ENCODE peak calls at places on chromosomes 16 and 17, in five cellular contexts. V, Z, N, Q and L are unnamed samples.

GRCh38 chr17:82949984-82950383 is 110.2 kb upstream of the ZNF750 start:
- DNase-seq in V (no peak), Z (no peak), N (no peak), Q (peak), L (no peak)

GRCh38 chr16:27177031-27177774 is 26.1 kb upstream of the KDM8 start:
- DNase-seq in V (no peak), Z (no peak), N (peak), Q (no peak), L (no peak)

GRCh38 chr16:9798952-9799590 is 383.2 kb downstream of the GRIN2A start:
- DNase-seq in V (no peak), Z (no peak), N (no peak), Q (no peak), L (no peak)

GRCh38 chr16:28865722-28866453 is 2.2 kb downstream of the SH2B1 start:
- DNase-seq in V (no peak), Z (no peak), N (no peak), Q (no peak), L (no peak)

GRCh38 chr17:66348605-66349165 is 46.3 kb downstream of the PRKCA start:
- DNase-seq in V (no peak), Z (peak), N (peak), Q (no peak), L (no peak)

GRCh38 chr16:56349711-56350161 is 75.6 kb downstream of the AMFR start:
- DNase-seq in V (no peak), Z (no peak), N (no peak), Q (no peak), L (no peak)

GRCh38 chr17:79223471-79223870 is 148.8 kb downstream of the ENGASE start:
- DNase-seq in V (no peak), Z (no peak), N (no peak), Q (no peak), L (no peak)

GRCh38 chr17:10105513-10106001 is 92.8 kb downstream of the GAS7 start:
- DNase-seq in V (no peak), Z (no peak), N (peak), Q (no peak), L (no peak)

GRCh38 chr17:15741624-15742023 is 9.5 kb downstream of the TBC1D26 start:
- DNase-seq in V (no peak), Z (no peak), N (no peak), Q (no peak), L (no peak)

GRCh38 chr17:61407211-61407911 is 7.7 kb downstream of the TBX2 start:
- DNase-seq in V (no peak), Z (no peak), N (no peak), Q (no peak), L (peak)

GRCh38 chr16:22189473-22190168 is 16.5 kb upstream of the EEF2K start:
- DNase-seq in V (peak), Z (no peak), N (no peak), Q (peak), L (peak)

GRCh38 chr16:75660321-75660720 is 12.7 kb downstream of the TERF2IP start:
- DNase-seq in V (no peak), Z (no peak), N (no peak), Q (no peak), L (peak)

GRCh38 chr17:75270218-75270965 is 639 bp downstream of the MIF4GD start:
- DNase-seq in V (peak), Z (peak), N (no peak), Q (peak), L (peak)

GRCh38 chr16:85237817-85238216 is 125.5 kb upstream of the CIBAR2 start:
- DNase-seq in V (no peak), Z (no peak), N (no peak), Q (no peak), L (no peak)

GRCh38 chr16:85239871-85240270 is 127.6 kb upstream of the CIBAR2 start:
- DNase-seq in V (no peak), Z (no peak), N (no peak), Q (no peak), L (no peak)

GRCh38 chr16:85235988-85236831 is 123.9 kb upstream of the CIBAR2 start:
- DNase-seq in V (no peak), Z (no peak), N (no peak), Q (no peak), L (peak)

GRCh38 chr16:85239239-85239638 is 127.0 kb upstream of the CIBAR2 start:
- DNase-seq in V (no peak), Z (no peak), N (no peak), Q (no peak), L (no peak)

GRCh38 chr16:85238233-85238647 is 126.0 kb upstream of the CIBAR2 start:
- DNase-seq in V (peak), Z (no peak), N (no peak), Q (peak), L (peak)
- TF ChIP-seq CTCF in V (no peak), Z (no peak), N (peak), Q (no peak), L (no peak)

GRCh38 chr17:16915752-16916556 is 56.0 kb downstream of the TNFRSF13B start:
- DNase-seq in V (peak), Z (peak), N (no peak), Q (peak), L (peak)
- TF ChIP-seq CTCF in V (peak), Z (peak), N (peak), Q (peak), L (no peak)

GRCh38 chr16:51759329-51759728 is 608.3 kb upstream of the SALL1 start:
- DNase-seq in V (no peak), Z (no peak), N (no peak), Q (no peak), L (no peak)

GRCh38 chr16:51759999-51760398 is 608.9 kb upstream of the SALL1 start:
- DNase-seq in V (no peak), Z (no peak), N (no peak), Q (no peak), L (no peak)

GRCh38 chr16:51763072-51763658 is 612.1 kb upstream of the SALL1 start:
- DNase-seq in V (no peak), Z (no peak), N (no peak), Q (no peak), L (no peak)

GRCh38 chr16:51757921-51758479 is 606.9 kb upstream of the SALL1 start:
- DNase-seq in V (no peak), Z (no peak), N (no peak), Q (no peak), L (no peak)

GRCh38 chr16:51762081-51762995 is 611.3 kb upstream of the SALL1 start:
- DNase-seq in V (peak), Z (peak), N (peak), Q (peak), L (peak)
- TF ChIP-seq CTCF in V (peak), Z (peak), N (peak), Q (peak), L (peak)

DNA sequence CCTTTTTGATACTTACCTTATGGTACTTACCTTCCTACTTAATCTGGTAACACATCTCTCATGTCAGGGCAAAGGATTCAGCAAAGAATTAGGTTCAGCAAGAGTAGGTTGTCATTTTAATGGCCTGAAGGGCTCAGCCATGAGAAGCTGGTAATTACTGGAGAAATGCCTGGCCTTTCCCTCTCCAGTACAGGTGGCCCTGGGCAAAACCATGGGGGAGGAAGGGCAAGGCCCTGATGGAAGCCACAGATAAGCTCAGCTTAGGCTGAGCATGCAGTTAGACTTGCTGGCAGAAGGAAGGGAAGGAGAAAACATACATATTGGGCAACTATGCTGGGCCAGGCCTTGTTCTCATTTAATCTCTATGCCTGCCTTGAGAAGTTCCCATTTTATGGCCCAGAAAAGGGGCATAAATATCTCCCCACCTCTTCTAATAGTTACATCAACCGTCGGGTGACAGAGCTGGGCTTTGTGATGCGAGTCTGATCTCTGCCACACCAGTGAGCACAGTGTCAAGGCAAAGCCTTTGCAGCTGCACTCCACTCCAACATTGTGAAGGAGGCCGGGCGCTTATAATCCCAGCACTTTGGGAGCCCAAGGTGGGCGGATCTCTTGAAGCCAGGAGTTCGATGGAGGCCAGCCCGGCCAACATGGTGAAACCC is 18.7 kb downstream of the CYB5D2 start:
- DNase-seq in V (no peak), Z (no peak), N (no peak), Q (peak), L (peak)
- TF ChIP-seq CTCF in V (no peak), Z (no peak), N (no peak), Q (no peak), L (no peak)

GRCh38 chr17:50469671-50470305 is 1.1 kb upstream of the CHAD start:
- DNase-seq in V (no peak), Z (no peak), N (no peak), Q (peak), L (peak)
- TF ChIP-seq CTCF in V (no peak), Z (no peak), N (no peak), Q (no peak), L (no peak)

DNA sequence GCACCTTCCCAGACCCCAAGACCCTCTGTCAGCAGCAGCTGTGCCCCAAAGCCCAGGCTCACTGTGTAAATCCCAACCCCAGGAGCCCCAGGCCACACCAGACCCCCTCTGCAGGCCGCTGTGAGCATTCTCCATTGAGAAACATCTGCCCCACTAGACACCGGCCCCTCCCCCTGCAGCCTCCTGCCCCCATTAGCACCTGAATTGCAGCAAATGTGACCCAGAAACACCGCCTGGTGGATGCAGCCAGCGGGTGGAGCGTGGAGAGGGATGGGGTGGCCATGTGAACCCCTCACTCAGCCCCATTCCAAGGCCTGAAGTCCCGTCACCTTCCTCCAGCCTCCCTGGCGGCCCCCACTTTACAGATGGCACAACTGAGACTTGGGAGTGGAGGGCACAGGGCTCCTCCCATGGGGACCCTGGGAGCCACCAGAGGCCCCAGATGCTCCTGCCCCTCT is 2.2 kb downstream of the UBALD1 start:
- DNase-seq in V (no peak), Z (peak), N (no peak), Q (no peak), L (no peak)
- TF ChIP-seq CTCF in V (no peak), Z (no peak), N (no peak), Q (no peak), L (no peak)

DNA sequence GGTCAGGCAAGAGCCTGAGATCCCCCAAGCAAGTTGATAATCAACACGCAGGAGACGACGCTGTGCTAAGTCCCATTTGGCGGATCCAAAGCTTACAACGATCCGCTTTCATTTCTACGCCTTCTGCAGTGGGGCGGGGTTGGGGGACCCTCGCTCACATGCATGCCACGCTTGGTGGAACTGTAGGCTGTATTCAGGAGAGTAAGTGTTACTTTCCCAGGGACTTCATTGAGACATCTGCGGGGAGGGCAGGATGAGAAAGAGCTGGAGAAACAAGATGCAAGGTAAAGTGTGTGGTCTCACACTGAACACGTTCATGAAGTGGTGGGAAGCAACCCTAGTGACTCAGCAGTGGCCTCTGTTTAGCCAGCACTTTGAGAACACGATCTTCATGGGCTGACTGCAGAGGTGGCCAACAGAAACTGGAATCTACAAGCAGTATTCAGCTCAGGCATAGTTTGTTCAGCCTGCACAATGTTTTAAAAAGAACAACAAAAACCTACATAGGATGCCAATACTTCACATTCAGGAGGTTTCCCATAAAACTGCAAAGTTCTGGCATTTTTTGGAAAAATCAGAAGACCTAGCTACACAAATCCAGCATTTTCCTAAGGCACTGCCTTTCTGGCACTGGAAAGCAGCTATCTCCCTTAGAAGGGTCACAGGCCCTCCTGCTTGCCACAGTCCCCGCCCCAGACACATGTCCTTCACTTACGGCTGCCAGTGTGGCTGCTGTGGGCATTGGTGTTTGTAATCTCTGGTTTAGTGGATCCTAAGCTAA is 100.3 kb downstream of the XYLT1 start:
- DNase-seq in V (no peak), Z (no peak), N (no peak), Q (no peak), L (no peak)
- TF ChIP-seq CTCF in V (no peak), Z (no peak), N (no peak), Q (no peak), L (no peak)